ENCODE peak calls at places on chromosomes 16 and 17, in four cellular contexts. X, V, H and Z are unnamed samples.

GRCh38 chr17:2902546-2902945 is 106.3 kb downstream of the RAP1GAP2 start:
- DNase-seq in X (no peak), V (no peak), H (no peak), Z (no peak)

GRCh38 chr16:9047689-9048301 is 43.6 kb upstream of the HAPSTR1 start:
- DNase-seq in X (peak; percentile 79), V (peak; percentile 96), H (peak; percentile 86), Z (peak; percentile 49)

GRCh38 chr16:912322-912683 is 58.5 kb downstream of the LMF1 start:
- DNase-seq in X (no peak), H (no peak), V (no peak), Z (no peak)

GRCh38 chr17:36665417-36665816 is 64.0 kb downstream of the MRM1 start:
- DNase-seq in V (no peak), H (no peak), X (peak; percentile 51), Z (no peak)

GRCh38 chr16:68737730-68738590 is 868 bp downstream of the CDH1 start:
- DNase-seq in V (no peak), H (peak; percentile 64), X (peak; percentile 73), Z (peak; percentile 49)

GRCh38 chr17:78993981-78994671 is 14.4 kb upstream of the LGALS3BP start:
- DNase-seq in V (peak; percentile 17), X (no peak), H (no peak), Z (no peak)

GRCh38 chr17:58028591-58028990 is 21.5 kb upstream of the SRSF1 start:
- DNase-seq in V (no peak), H (no peak), X (no peak), Z (no peak)

GRCh38 chr17:60145006-60145935 is 4.5 kb upstream of the CA4 start:
- DNase-seq in H (peak; percentile 37), V (no peak), X (no peak), Z (no peak)

GRCh38 chr17:16002708-16003265 is 3.2 kb downstream of the TTC19 start:
- DNase-seq in H (no peak), V (no peak), X (no peak), Z (no peak)

GRCh38 chr16:50695017-50696000 is 1.9 kb downstream of the NOD2 start:
- DNase-seq in H (no peak), X (no peak), V (peak; percentile 61), Z (no peak)

GRCh38 chr17:56652608-56653007 is 59.1 kb downstream of the NOG start:
- DNase-seq in X (no peak), H (no peak), V (no peak), Z (no peak)

GRCh38 chr17:63293310-63293709 is 152.8 kb downstream of the CYB561 start:
- DNase-seq in X (no peak), V (no peak), H (no peak), Z (no peak)

GRCh38 chr17:72609501-72609900 is 483.0 kb downstream of the SLC39A11 start:
- DNase-seq in H (no peak), V (no peak), X (peak; percentile 64), Z (no peak)

GRCh38 chr17:3256575-3256974 is 41.6 kb downstream of the OR3A1 start:
- DNase-seq in V (no peak), H (peak; percentile 70), X (no peak), Z (no peak)

GRCh38 chr16:89555265-89555664 is 5.2 kb upstream of the RPL13 start:
- DNase-seq in H (no peak), V (no peak), X (no peak), Z (no peak)

GRCh38 chr16:86427327-86427935 is 82.9 kb upstream of the FOXF1 start:
- DNase-seq in V (no peak), X (no peak), H (no peak), Z (no peak)

GRCh38 chr16:28511031-28511430 is 4.4 kb upstream of the IL27 start:
- DNase-seq in V (no peak), X (no peak), H (no peak), Z (no peak)

GRCh38 chr17:16272111-16272510 is 55.1 kb downstream of the PIGL start:
- DNase-seq in V (no peak), X (no peak), H (no peak), Z (no peak)

GRCh38 chr17:15498107-15498506 is 30.7 kb upstream of the CDRT4 start:
- DNase-seq in H (peak; percentile 51), V (no peak), X (no peak), Z (no peak)

GRCh38 chr16:23518435-23518891 is 8.2 kb upstream of the GGA2 start:
- DNase-seq in H (no peak), V (no peak), X (no peak), Z (peak; percentile 47)

GRCh38 chr16:66996324-66996982 is 8.1 kb downstream of the CES4A start:
- DNase-seq in X (no peak), V (peak; percentile 86), H (no peak), Z (no peak)

GRCh38 chr16:89257281-89257731 is 39.8 kb downstream of the ZNF778 start:
- DNase-seq in H (peak; percentile 52), V (no peak), X (no peak), Z (peak; percentile 38)

GRCh38 chr17:21463779-21464407 is 87.7 kb downstream of the KCNJ12 start:
- DNase-seq in X (no peak), V (no peak), H (peak; percentile 80), Z (no peak)

GRCh38 chr17:54948380-54948779 is 20.1 kb downstream of the COX11 start:
- DNase-seq in H (no peak), X (no peak), V (no peak), Z (no peak)

GRCh38 chr17:77319211-77320031 is 178.7 kb downstream of the SEC14L1 start:
- DNase-seq in X (peak; percentile 95), V (peak; percentile 94), H (peak; percentile 46), Z (peak; percentile 78)

GRCh38 chr17:65085397-65085796 is 28.9 kb upstream of the GNA13 start:
- DNase-seq in X (no peak), V (no peak), H (peak; percentile 34), Z (no peak)

GRCh38 chr16:7086842-7087616 is 245.6 kb upstream of the RBFOX1 start:
- DNase-seq in V (no peak), H (peak; percentile 41), X (no peak), Z (no peak)

GRCh38 chr17:71762526-71762925 is 358.3 kb upstream of the SOX9 start:
- DNase-seq in H (no peak), X (no peak), V (no peak), Z (no peak)

GRCh38 chr16:1942810-1943726 is at the start of gene MSRB1:
- DNase-seq in H (peak; percentile 100), X (peak; percentile 97), V (peak; percentile 100), Z (peak; percentile 100)
- TF ChIP-seq CTCF in H (peak; percentile 4), X (no peak), V (no peak), Z (no peak)

DNA sequence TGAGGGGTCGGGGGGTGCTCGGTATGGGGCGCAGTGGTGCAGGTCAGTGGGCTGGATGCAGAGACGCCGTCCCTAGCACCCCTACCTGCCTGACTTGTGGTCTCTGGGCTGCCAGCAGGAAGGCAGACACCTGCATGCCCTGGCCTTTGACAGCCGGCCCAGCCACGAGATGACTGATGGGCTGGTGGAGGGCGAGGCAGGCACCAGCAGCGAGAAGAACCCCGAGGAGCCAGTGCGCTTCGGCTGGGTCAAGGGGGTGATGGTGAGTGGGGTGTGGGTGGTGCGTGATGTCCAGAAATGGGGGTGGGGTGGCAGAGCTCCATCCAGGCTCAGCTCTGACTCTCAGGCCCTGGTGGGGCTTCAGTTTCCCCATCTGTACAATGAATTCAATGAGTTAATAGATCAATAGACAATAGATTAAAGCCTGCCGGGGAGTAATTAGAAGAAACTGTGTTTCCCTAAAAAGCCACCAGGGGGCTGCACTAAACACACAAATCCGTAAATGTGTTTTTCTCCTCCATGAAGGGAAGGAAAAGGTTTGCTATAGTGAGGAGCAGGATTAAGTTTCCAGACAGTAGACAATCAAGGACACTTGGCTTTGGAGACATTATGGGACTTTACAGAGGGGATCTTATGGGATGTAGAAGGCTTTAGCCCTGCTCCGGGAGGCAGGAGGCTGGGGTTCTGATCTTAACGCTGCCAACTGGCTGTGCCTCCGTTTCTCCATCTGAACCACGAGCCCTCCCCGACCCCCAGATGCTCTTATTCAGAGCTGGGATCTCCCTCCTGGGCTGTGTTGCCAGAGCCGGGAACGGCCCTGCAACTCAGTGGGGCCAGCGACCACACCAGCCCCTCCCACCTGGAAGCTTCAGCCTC is 2.2 kb downstream of the SLC12A3 start:
- DNase-seq in X (peak; percentile 66), V (no peak), H (peak; percentile 84), Z (peak; percentile 59)
- TF ChIP-seq CTCF in X (peak; percentile 71), V (peak; percentile 89), H (peak; percentile 67), Z (peak; percentile 57)

GRCh38 chr16:56848955-56849689 is 15.9 kb upstream of the SLC12A3 start:
- DNase-seq in H (no peak), V (no peak), X (no peak), Z (no peak)

GRCh38 chr16:56852968-56853367 is 12.0 kb upstream of the SLC12A3 start:
- DNase-seq in X (no peak), H (no peak), V (no peak), Z (no peak)

GRCh38 chr16:56852401-56852730 is 12.6 kb upstream of the SLC12A3 start:
- DNase-seq in H (no peak), V (no peak), X (no peak), Z (no peak)

GRCh38 chr16:56849690-56850680 is 15.0 kb upstream of the SLC12A3 start:
- DNase-seq in H (no peak), V (no peak), X (no peak), Z (no peak)

GRCh38 chr16:56851671-56852400 is 13.2 kb upstream of the SLC12A3 start:
- DNase-seq in H (peak; percentile 82), X (no peak), V (no peak), Z (no peak)
- TF ChIP-seq CTCF in H (peak; percentile 57), X (peak; percentile 41), V (no peak), Z (no peak)

GRCh38 chr17:40095356-40095943 is 4.9 kb downstream of the NR1D1 start:
- DNase-seq in V (no peak), H (no peak), X (no peak), Z (no peak)

GRCh38 chr17:40093580-40094201 is 6.7 kb downstream of the NR1D1 start:
- DNase-seq in H (no peak), V (no peak), X (no peak), Z (no peak)

GRCh38 chr17:40095944-40096791 is 4.2 kb downstream of the NR1D1 start:
- DNase-seq in V (peak; percentile 67), H (no peak), X (no peak), Z (peak; percentile 93)

GRCh38 chr17:40093005-40093579 is 7.3 kb downstream of the NR1D1 start:
- DNase-seq in X (no peak), V (no peak), H (no peak), Z (no peak)

DNA sequence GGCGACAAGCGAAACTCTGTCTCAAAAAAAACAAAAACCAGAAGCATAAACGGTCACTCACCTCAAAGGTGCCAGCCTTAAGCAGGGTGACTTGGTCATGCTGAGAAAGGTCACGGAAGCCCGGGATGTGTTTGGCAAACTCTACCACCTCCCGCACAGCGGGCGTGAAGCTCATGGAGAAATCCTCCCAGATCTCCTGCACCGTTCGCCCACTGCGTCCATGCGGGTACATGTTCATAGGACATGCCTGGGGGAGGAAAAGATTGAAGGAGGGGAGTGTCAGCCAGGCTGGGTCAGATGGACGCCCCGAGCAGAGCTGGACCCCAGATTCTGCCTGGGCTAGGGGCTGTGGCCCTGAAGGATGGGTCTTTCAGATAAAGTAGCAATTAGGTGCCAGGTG is 5.5 kb downstream of the NR1D1 start:
- DNase-seq in X (no peak), H (no peak), V (no peak), Z (no peak)
- TF ChIP-seq CTCF in X (no peak), H (no peak), V (no peak), Z (no peak)

GRCh38 chr17:42553866-42554249 is 1.1 kb downstream of the HSD17B1 start:
- DNase-seq in H (no peak), V (no peak), X (no peak), Z (no peak)
- TF ChIP-seq CTCF in H (peak; percentile 7), V (no peak), X (no peak), Z (no peak)